ENCODE peak calls at places on chromosomes 2 and 18, in five cellular contexts. V is PC-3, U is IMR-90, D is neuronal stem cell, P is hepatocyte. K is an unnamed sample.

GRCh38 chr2:66890286-66890812 is 455.4 kb downstream of the MEIS1 start:
- DNase-seq in U (peak), V (no peak), P (no peak), D (no peak), K (no peak)

GRCh38 chr2:98013407-98014042 is 17.8 kb upstream of the TMEM131 start:
- DNase-seq in V (no peak), D (no peak), P (no peak), U (peak), K (no peak)

GRCh38 chr18:6219116-6219717 is 195.5 kb downstream of the L3MBTL4 start:
- DNase-seq in V (peak), D (peak), P (peak), U (peak), K (no peak)

GRCh38 chr2:21268871-21269224 is 145.1 kb downstream of the TDRD15 start:
- DNase-seq in D (no peak), U (no peak), P (no peak), V (no peak), K (no peak)

GRCh38 chr2:218026244-218026643 is 23.4 kb upstream of the TNS1 start:
- DNase-seq in U (no peak), D (no peak), P (no peak), V (no peak), K (no peak)

GRCh38 chr2:236575501-236575900 is 5.9 kb downstream of the ACKR3 start:
- DNase-seq in U (no peak), P (peak), V (no peak), D (no peak), K (no peak)

GRCh38 chr2:85754313-85755095 is 713 bp downstream of the ATOH8 start:
- DNase-seq in D (peak), U (peak), V (no peak), P (peak), K (peak)

GRCh38 chr18:49561377-49562193 is at the start of gene LIPG:
- DNase-seq in D (peak), P (peak), U (peak), V (peak), K (peak)

GRCh38 chr2:42567806-42568429 is 514 bp upstream of the MTA3 start:
- DNase-seq in P (peak), U (no peak), D (peak), V (no peak), K (peak)

GRCh38 chr2:132465917-132466316 is 49.3 kb downstream of the GPR39 start:
- DNase-seq in D (no peak), P (no peak), V (no peak), U (peak), K (no peak)

GRCh38 chr2:41791523-41791922 is 256.3 kb upstream of the PKDCC start:
- DNase-seq in U (peak), V (peak), D (peak), P (peak), K (no peak)

DNA sequence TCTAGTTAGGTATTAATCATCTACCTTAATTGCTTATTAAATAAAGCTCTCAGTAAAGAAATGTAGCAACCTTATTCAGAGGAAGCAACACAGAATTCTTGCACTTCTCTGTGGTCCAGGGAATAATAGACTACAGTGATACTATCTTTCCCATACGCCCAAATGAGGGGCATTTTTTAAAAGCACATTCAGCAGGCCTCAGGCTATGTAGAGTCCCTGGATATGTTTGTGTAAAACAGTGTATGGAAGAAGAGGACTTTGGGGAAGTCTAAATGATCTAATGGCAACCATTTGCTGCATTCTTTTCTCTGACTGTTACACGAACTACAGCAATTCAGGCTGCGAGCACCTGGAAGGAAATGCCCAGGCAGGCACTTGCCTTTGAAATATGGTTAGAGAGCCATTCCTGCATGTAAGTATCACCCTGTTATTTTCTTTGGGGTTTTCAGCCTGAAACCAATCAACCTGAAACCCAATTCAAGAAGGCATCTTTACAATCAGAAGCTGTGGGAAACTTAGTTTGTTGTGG is 1814.7 kb upstream of the CELF4 start:
- DNase-seq in P (no peak), V (no peak), U (no peak), D (no peak), K (no peak)
- H3K27ac ChIP-seq in P (no peak), V (no peak), U (no peak), D (peak), K (no peak)

GRCh38 chr18:65278939-65279667 is 471.7 kb upstream of the CDH7 start:
- DNase-seq in P (no peak), U (no peak), D (no peak), V (no peak), K (no peak)

GRCh38 chr18:65279668-65280305 is 471.0 kb upstream of the CDH7 start:
- DNase-seq in D (no peak), U (no peak), V (no peak), P (no peak), K (no peak)
- H3K27ac ChIP-seq in D (no peak), U (no peak), V (no peak), P (no peak), K (no peak)

GRCh38 chr2:75276093-75277055 is 77.1 kb upstream of the TACR1 start:
- DNase-seq in P (no peak), D (no peak), U (peak), V (peak), K (no peak)

GRCh38 chr2:75278314-75278713 is 79.0 kb upstream of the TACR1 start:
- DNase-seq in P (no peak), U (no peak), V (no peak), D (no peak), K (no peak)

DNA sequence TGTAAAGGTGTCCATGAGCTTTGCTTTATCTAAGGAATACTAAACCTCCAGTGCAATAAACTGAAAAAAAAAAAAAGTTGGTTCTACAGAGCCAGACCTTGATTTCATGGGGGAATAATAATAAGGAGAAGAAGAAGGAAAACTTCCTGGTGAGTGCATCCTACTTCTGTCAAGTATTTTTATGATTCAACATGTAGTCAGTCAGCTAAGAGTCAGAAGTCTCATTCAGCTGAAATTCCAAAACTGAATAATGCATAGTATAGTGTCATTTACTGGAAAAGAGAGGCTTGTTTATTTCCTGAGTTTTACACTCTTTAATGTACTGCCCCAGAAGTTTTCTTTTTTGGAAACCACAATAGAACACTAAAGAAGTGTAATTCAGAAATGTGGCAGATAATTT is 77.8 kb upstream of the TACR1 start:
- DNase-seq in V (peak), D (no peak), P (no peak), U (peak), K (no peak)
- H3K27ac ChIP-seq in V (peak), D (no peak), P (no peak), U (no peak), K (no peak)

GRCh38 chr2:150019063-150019462 is 431.5 kb upstream of the MMADHC start:
- DNase-seq in U (no peak), D (no peak), P (no peak), V (no peak), K (no peak)

GRCh38 chr2:150023663-150024062 is 436.1 kb upstream of the MMADHC start:
- DNase-seq in U (no peak), P (no peak), D (no peak), V (no peak), K (no peak)

GRCh38 chr2:150020221-150020620 is 432.6 kb upstream of the MMADHC start:
- DNase-seq in V (no peak), P (no peak), U (no peak), D (no peak), K (no peak)

GRCh38 chr2:150023044-150023443 is 435.5 kb upstream of the MMADHC start:
- DNase-seq in D (no peak), V (no peak), P (no peak), U (no peak), K (no peak)

DNA sequence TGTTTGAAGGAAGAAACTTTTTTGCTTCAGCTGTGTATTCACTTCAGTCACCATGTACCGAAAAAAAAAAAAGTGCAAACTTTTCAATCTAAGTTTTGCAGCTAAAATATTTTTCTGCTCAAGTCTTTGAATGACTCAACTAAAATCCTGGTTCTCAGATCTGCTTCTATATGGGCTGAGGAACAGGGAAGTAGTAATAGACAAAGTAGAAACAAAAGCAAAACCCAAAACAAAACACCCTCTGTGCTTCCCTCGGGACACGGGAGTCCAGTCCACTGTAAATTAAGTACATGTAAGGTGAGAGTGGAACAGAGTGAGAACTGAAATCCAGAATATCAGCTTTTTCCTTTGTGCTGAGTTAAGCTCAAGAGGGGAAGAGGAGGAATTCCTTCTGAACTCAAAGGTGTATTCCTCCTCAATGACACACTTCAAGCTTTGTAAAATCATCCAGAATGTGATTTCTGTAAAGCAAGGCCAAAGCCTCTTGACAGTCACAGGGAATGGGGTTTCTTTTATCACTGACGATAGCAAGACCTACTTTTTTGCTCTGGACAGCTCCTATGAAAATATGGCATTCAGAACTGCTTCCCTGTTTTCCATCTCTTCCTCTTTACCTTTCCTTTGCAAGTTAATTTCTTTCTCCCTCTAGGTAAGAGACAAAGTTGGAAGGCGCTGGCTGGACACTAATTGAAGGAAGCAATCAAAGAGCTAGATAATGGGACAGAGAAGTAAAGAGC is 433.5 kb upstream of the MMADHC start:
- DNase-seq in D (no peak), P (no peak), U (no peak), V (no peak), K (no peak)
- H3K27ac ChIP-seq in D (no peak), P (no peak), U (no peak), V (no peak), K (no peak)

DNA sequence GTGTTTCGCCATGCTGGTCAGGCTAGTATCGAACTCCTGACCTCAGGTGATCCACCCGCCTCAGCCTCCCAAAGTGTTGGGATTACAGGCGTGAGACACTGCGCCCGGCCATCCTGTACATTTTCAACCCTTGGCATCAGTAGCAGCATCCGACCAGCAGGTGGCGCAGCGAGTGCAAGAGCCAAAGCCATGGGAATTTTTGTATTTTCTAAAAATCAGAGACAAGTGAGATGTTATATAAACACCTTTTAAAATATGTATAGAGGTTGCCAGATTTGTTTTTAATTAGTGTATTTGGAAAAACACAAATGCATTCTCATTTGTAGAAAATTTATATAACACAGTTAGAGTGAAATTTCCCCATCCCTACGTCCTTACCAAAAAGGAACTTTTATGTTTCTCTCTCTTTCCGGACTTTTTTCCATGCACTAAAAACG is 36.8 kb downstream of the MOGAT1 start:
- DNase-seq in P (peak), U (peak), V (peak), D (peak), K (peak)
- H3K27ac ChIP-seq in P (no peak), U (no peak), V (peak), D (no peak), K (no peak)

DNA sequence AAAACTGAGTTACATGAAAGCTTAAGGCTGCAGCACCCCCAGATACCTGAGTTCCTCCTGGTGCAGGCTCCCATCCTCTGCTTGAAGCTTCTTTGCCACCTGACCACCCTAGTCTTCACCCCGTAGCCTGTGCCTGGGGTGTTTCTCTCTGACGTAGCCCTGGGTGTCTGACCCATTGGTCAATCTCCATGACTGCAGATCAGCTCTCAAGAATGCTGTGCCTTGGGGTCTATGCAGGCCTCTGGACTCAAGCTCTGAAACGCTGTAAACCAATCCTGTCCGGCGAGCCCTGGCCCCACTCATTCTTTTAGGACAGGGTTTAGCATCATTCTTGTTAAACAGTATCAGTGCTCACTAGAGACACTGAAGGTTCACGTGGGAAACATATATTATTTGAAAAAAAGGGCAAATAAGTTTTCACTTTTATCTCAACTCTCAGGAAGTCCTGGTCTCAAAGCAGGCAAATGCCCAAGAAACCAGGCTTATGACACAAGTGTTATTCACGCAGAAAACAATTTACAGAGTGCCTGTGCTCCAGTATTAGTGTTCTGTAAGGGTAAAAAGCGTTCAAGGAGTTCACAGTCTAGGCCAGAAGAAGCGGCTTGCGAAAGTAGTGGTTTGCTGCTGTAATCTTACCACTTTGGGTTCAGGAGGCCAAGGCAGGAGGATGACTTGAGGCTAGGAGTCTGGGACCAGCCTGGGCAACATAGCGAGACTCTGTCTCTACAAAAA is 22.8 kb upstream of the PPP4R1 start:
- DNase-seq in U (peak), V (peak), D (no peak), P (no peak), K (no peak)
- H3K27ac ChIP-seq in U (no peak), V (peak), D (no peak), P (no peak), K (no peak)

GRCh38 chr2:181076666-181077065 is 96.3 kb downstream of the UBE2E3 start:
- DNase-seq in U (no peak), D (no peak), P (no peak), V (no peak), K (no peak)
- H3K27ac ChIP-seq in U (no peak), D (no peak), P (no peak), V (no peak), K (no peak)